ENCODE peak calls at places on chromosomes 6 and 20, in five cellular contexts. K, P, W, V and B are unnamed samples.

GRCh38 chr6:43471399-43471798 is 6.0 kb upstream of the TJAP1 start:
- DNase-seq in K (no peak), P (no peak), W (no peak), V (no peak), B (no peak)

GRCh38 chr6:105739764-105740163 is 336.9 kb upstream of the PREP start:
- DNase-seq in K (no peak), P (no peak), W (no peak), V (no peak), B (no peak)

GRCh38 chr6:139364302-139364981 is 10.0 kb downstream of the CITED2 start:
- DNase-seq in K (peak), P (no peak), W (no peak), V (peak), B (no peak)

GRCh38 chr6:14932485-14933178 is 313.2 kb upstream of the JARID2 start:
- DNase-seq in K (no peak), P (no peak), W (no peak), V (no peak), B (no peak)

GRCh38 chr6:148086843-148087242 is 255.8 kb upstream of the SASH1 start:
- DNase-seq in K (no peak), P (no peak), W (no peak), V (no peak), B (no peak)

GRCh38 chr6:11973238-11973637 is 38.9 kb upstream of the HIVEP1 start:
- DNase-seq in K (no peak), P (no peak), W (no peak), V (no peak), B (no peak)

GRCh38 chr6:30836957-30837356 is 47.4 kb upstream of the DDR1 start:
- DNase-seq in K (no peak), P (no peak), W (no peak), V (no peak), B (no peak)

GRCh38 chr6:89596484-89596883 is 42.1 kb downstream of the LYRM2 start:
- DNase-seq in K (no peak), P (no peak), W (no peak), V (peak), B (no peak)

GRCh38 chr20:43916073-43916874 is 1.6 kb downstream of the TOX2 start:
- DNase-seq in K (peak), P (no peak), W (no peak), V (peak), B (no peak)

GRCh38 chr20:37598611-37599342 is 71.1 kb upstream of the BLCAP start:
- DNase-seq in K (no peak), P (no peak), W (no peak), V (no peak), B (no peak)

GRCh38 chr6:108810057-108810643 is 38.1 kb upstream of the ARMC2 start:
- DNase-seq in K (no peak), P (no peak), W (no peak), V (no peak), B (no peak)

GRCh38 chr6:92979281-92979680 is 440.1 kb downstream of the EPHA7 start:
- DNase-seq in K (no peak), P (no peak), W (no peak), V (no peak), B (no peak)

GRCh38 chr20:30912006-30912660 is 345.3 kb upstream of the DEFB115 start:
- DNase-seq in K (no peak), P (no peak), W (no peak), V (no peak), B (no peak)

GRCh38 chr20:5780233-5781217 is 30.3 kb downstream of the SHLD1 start:
- DNase-seq in K (no peak), P (no peak), W (no peak), V (no peak), B (no peak)

GRCh38 chr20:44264287-44264686 is 17.2 kb downstream of the GDAP1L1 start:
- DNase-seq in K (peak), P (no peak), W (no peak), V (no peak), B (no peak)

GRCh38 chr6:6927437-6928361 is 180.1 kb upstream of the RREB1 start:
- DNase-seq in K (peak), P (no peak), W (no peak), V (no peak), B (no peak)

GRCh38 chr6:159254186-159254585 is 85.0 kb downstream of the FNDC1 start:
- DNase-seq in K (no peak), P (peak), W (no peak), V (no peak), B (no peak)

GRCh38 chr20:33291830-33292355 is 8.9 kb downstream of the BPIFB1 start:
- DNase-seq in K (peak), P (no peak), W (peak), V (peak), B (peak)

GRCh38 chr20:56554869-56555268 is 21.8 kb downstream of the FAM209B start:
- DNase-seq in K (no peak), P (peak), W (no peak), V (peak), B (no peak)

GRCh38 chr6:11050735-11051134 is 6.6 kb upstream of the ELOVL2 start:
- DNase-seq in K (no peak), P (no peak), W (no peak), V (no peak), B (no peak)

GRCh38 chr6:145813285-145814034 is 1.1 kb downstream of the FBXO30 start:
- DNase-seq in K (no peak), P (no peak), W (no peak), V (peak), B (no peak)

GRCh38 chr6:53546256-53546655 is 1.4 kb upstream of the GCLC start:
- DNase-seq in K (no peak), P (no peak), W (no peak), V (no peak), B (no peak)

GRCh38 chr6:139313229-139313628 is 21.4 kb upstream of the TXLNB start:
- DNase-seq in K (no peak), P (no peak), W (no peak), V (no peak), B (no peak)

GRCh38 chr6:50816115-50816675 is 2.5 kb upstream of the TFAP2B start:
- DNase-seq in K (peak), P (no peak), W (peak), V (peak), B (no peak)

GRCh38 chr20:54914995-54915394 is 439.6 kb downstream of the DOK5 start:
- DNase-seq in K (no peak), P (no peak), W (no peak), V (no peak), B (no peak)

GRCh38 chr6:139855741-139856206 is 481.3 kb upstream of the CITED2 start:
- DNase-seq in K (no peak), P (peak), W (no peak), V (no peak), B (no peak)

GRCh38 chr6:51108563-51109234 is 290.0 kb downstream of the TFAP2B start:
- DNase-seq in K (no peak), P (no peak), W (no peak), V (peak), B (no peak)

DNA sequence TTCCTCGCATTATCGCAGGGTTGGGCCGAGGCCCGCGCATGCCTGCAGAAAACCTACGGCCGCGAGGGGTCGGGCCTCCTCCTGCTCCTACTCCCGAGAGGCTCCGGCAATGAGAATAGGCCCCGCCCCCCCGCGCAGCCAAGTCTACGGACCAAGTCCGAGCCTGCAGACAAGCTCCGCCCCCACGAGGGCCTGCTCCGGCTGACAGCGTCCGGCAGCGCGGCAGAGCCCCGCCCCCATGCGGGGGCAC is 3.1 kb upstream of the GPSM3 start:
- DNase-seq in K (peak), P (peak), W (peak), V (peak), B (peak)
- TF ChIP-seq CTCF in K (peak), P (peak), W (peak), V (peak), B (no peak)

DNA sequence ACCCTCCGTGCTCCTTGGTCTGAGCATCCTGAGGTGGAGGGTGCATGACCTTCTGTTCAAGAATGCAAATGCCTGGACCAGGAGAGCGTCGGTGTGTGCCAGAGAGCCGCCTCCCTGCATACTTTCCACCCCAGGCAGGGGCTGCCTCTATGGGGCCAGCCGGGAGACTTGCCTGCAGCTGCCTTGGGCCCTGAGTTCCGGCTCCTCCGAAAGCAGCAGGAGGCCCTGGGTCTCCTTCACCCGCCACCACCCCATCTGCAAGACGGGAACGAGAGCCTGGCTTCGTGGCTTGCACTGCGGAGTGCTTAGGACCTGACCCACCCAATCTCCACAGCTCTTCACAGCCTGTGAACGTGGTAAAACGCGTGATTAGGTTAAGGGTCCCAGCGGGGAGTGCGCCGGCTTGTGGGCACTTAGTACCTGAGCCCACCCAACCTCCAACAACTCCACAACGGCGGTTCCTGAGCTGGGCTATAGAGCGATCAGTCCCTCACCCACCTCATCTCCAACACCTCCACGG is 16.4 kb downstream of the BHLHE23 start:
- DNase-seq in K (no peak), P (no peak), W (no peak), V (no peak), B (no peak)
- TF ChIP-seq CTCF in K (no peak), P (no peak), W (no peak), V (no peak), B (no peak)

GRCh38 chr6:39003072-39003471 is 45.5 kb upstream of the GLP1R start:
- DNase-seq in K (peak), P (no peak), W (peak), V (peak), B (no peak)
- TF ChIP-seq CTCF in K (peak), P (no peak), W (peak), V (peak), B (no peak)

GRCh38 chr20:25282034-25282781 is 34.3 kb downstream of the PYGB start:
- DNase-seq in K (no peak), P (no peak), W (no peak), V (no peak), B (peak)
- TF ChIP-seq CTCF in K (no peak), P (no peak), W (no peak), V (no peak), B (no peak)

DNA sequence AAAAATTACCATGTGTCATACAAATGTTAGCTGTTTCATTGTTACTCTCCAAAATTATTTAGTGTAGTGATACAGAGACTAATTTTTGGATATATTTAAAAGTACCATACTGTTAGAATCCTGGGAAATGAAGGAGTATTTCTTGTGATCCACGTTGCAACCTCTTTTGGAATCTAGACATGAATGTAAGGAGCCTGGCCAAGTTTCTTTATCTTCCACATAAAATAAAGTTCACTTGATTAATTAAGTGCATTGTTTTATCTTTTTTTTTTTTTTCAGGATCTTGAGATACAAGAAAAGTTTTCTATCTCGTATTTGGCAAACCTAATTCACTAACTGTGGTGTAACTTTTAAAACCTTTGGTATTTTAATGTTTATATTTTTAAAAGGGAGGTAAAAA is 270.7 kb downstream of the SOX4 start:
- DNase-seq in K (no peak), P (no peak), W (no peak), V (no peak), B (no peak)
- TF ChIP-seq CTCF in K (no peak), P (no peak), W (no peak), V (no peak), B (no peak)

GRCh38 chr6:131784561-131784960 is 23.3 kb upstream of the ENPP1 start:
- DNase-seq in K (no peak), P (no peak), W (no peak), V (no peak), B (no peak)

GRCh38 chr6:131779304-131779703 is 28.5 kb upstream of the ENPP1 start:
- DNase-seq in K (no peak), P (no peak), W (no peak), V (no peak), B (no peak)

GRCh38 chr6:131780600-131780999 is 27.2 kb upstream of the ENPP1 start:
- DNase-seq in K (no peak), P (no peak), W (no peak), V (no peak), B (no peak)

GRCh38 chr6:131781717-131782116 is 26.1 kb upstream of the ENPP1 start:
- DNase-seq in K (no peak), P (no peak), W (no peak), V (no peak), B (no peak)

GRCh38 chr6:131782764-131783163 is 25.1 kb upstream of the ENPP1 start:
- DNase-seq in K (no peak), P (no peak), W (no peak), V (no peak), B (no peak)
- TF ChIP-seq CTCF in K (no peak), P (no peak), W (no peak), V (no peak), B (no peak)

GRCh38 chr6:56713285-56713684 is 70.6 kb upstream of the DST start:
- DNase-seq in K (no peak), P (peak), W (no peak), V (peak), B (no peak)

GRCh38 chr6:56709650-56710049 is 67.0 kb upstream of the DST start:
- DNase-seq in K (no peak), P (no peak), W (no peak), V (no peak), B (no peak)

GRCh38 chr6:56710967-56711366 is 68.3 kb upstream of the DST start:
- DNase-seq in K (no peak), P (no peak), W (no peak), V (no peak), B (no peak)

GRCh38 chr6:56706981-56707726 is 64.5 kb upstream of the DST start:
- DNase-seq in K (no peak), P (no peak), W (no peak), V (no peak), B (no peak)

DNA sequence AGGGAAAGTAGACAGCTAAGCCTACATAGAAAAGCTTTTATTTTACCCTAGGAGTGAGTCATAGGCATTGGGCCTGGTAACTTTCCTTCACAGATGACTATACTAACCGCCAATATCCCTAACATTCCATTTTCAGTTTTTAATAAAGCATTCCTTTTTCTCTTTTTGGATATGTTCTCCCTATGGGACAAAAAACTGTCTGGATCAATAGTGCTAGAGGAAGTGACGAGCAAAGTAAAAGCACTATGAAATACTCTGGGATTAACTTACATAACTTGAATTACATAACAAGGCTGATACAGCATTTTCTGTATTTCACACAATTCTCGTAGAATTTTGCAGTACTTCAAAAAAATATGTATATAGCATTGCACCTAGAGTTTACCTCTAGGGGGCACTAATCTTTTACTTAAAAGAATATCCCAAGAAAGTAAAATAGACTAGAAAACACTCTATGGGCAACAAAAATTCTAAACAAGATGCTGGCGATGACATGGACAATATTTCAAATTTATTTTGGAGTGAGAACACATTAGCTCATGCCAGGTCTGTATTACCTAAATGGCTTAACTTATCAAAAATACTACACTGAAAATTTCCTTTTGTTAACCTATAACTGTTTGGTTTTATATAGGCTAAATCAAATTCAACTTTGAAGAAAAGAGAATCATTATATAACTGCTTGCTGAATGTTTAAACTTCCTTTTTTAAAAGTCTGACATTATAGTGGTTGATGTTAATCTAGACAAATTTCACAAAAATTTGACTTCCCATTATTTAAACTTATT is 66.3 kb upstream of the DST start:
- DNase-seq in K (no peak), P (no peak), W (no peak), V (peak), B (no peak)
- TF ChIP-seq CTCF in K (peak), P (peak), W (peak), V (peak), B (no peak)

DNA sequence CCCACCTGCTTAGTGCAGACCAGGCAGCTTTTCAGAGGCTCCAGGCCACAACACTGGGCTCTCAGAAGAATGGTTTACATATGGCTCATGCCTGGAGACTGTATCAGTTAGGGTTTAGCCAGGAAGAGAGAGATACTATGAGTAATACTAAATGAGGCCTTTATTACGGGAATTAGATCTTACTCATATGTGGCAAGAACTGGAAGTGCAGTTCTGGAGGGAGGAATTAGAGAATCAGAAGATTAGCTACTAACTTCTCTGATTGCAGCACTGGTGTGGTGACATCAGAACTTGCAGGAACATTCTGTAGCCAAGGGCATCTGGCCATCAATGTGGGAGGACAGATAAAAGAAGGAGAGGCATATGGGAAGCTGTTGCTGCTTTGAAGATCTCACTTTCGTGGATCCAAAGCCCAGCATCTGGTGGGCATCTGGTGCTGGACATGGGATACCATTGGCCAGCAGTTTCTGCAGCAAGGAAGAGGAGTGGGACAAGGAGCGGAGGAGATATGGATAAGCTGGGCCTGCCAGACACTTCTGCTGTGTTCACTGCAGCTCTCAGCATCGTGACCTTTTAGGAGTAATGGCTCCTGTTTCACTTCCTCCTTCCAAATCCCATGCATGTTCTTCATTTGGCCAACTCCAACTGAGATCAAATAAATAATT is 248.5 kb downstream of the BTBD3 start:
- DNase-seq in K (no peak), P (peak), W (no peak), V (peak), B (no peak)
- TF ChIP-seq CTCF in K (no peak), P (no peak), W (no peak), V (no peak), B (no peak)

DNA sequence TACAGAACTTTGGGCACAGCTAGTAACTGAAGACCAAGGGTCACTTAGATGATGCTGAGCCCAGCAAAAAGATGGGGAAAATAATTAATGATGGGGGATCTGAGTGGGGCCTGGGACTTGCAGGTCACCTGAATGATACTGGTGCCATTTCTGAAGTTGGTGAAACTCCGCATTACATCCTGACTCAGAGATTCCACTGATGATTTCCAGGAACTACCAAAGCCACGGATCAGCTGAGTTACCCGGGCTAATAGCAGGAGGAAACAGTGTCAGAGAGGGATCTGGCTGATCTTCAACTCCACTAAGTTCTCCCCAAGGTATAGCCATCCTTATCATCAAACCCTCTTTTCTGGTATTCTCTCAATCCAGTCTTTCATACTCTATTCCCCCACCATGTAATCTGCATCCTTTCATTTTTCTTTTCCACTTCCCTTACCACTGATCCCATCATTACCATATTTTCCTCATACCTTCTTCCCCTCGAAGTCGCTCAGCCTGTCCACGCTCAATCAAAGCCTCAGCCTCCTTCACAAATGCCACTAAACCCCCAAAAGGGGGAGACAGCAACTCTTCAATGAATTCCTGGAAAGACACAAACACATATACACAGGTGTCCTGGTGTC is 20.2 kb downstream of the VPS52 start:
- DNase-seq in K (no peak), P (no peak), W (no peak), V (no peak), B (no peak)
- TF ChIP-seq CTCF in K (no peak), P (no peak), W (no peak), V (no peak), B (no peak)

GRCh38 chr20:3586111-3586510 is 77.1 kb downstream of the GFRA4 start:
- DNase-seq in K (no peak), P (no peak), W (no peak), V (no peak), B (no peak)

GRCh38 chr20:3580412-3580811 is 82.8 kb downstream of the GFRA4 start:
- DNase-seq in K (no peak), P (no peak), W (no peak), V (no peak), B (no peak)

GRCh38 chr20:3583765-3584164 is 79.4 kb downstream of the GFRA4 start:
- DNase-seq in K (no peak), P (no peak), W (no peak), V (no peak), B (no peak)
- TF ChIP-seq CTCF in K (no peak), P (no peak), W (no peak), V (no peak), B (no peak)